ENCODE peak calls at places on chromosomes 5 and 9, in eight cellular contexts. Q is omental fat pad; N is germinal center; M is fibroblast of lung; T is AML-193; K is WTC11; I is naive thymus-derived CD8-positive, alpha-beta T cell; Z is small intestine. P is an unnamed sample.

GRCh38 chr5:160370713-160371034 is 248 bp upstream of the C1QTNF2 start:
- DNase-seq in Q (no peak), N (no peak), M (no peak), T (no peak), K (no peak), I (no peak), Z (no peak), P (no peak)

GRCh38 chr5:82873452-82873851 is 203.7 kb downstream of the TMEM167A start:
- DNase-seq in Q (no peak), N (no peak), M (no peak), T (no peak), K (no peak), I (no peak), Z (no peak), P (no peak)

GRCh38 chr9:8816361-8816760 is 1016.8 kb upstream of the DMAC1 start:
- DNase-seq in Q (no peak), N (no peak), M (no peak), T (no peak), K (no peak), I (no peak), Z (no peak), P (no peak)

GRCh38 chr5:177565046-177565445 is 10.7 kb upstream of the FAM193B start:
- DNase-seq in Q (no peak), N (no peak), M (no peak), T (no peak), K (no peak), I (no peak), Z (no peak), P (no peak)

GRCh38 chr5:1523480-1523792 is 324 bp downstream of the LPCAT1 start:
- DNase-seq in Q (no peak), N (peak), M (no peak), T (no peak), K (peak), I (peak), Z (no peak), P (no peak)

GRCh38 chr5:31187591-31187990 is 5.9 kb upstream of the CDH6 start:
- DNase-seq in Q (no peak), N (no peak), M (peak), T (no peak), K (no peak), I (no peak), Z (no peak), P (no peak)

GRCh38 chr5:33370135-33370472 is 70.7 kb upstream of the TARS1 start:
- DNase-seq in Q (no peak), N (no peak), M (peak), T (no peak), K (no peak), I (no peak), Z (no peak), P (no peak)

GRCh38 chr9:137167752-137168574 is 1.9 kb downstream of the LRRC26 start:
- DNase-seq in Q (no peak), N (no peak), M (no peak), T (no peak), K (peak), I (no peak), Z (peak), P (no peak)

GRCh38 chr9:109771084-109771483 is 8.9 kb upstream of the PALM2AKAP2 start:
- DNase-seq in Q (no peak), N (no peak), M (peak), T (no peak), K (peak), I (no peak), Z (no peak), P (no peak)

GRCh38 chr5:39177629-39177959 is 41.8 kb downstream of the FYB1 start:
- DNase-seq in Q (no peak), N (peak), M (no peak), T (peak), K (no peak), I (peak), Z (peak), P (peak)

GRCh38 chr5:146026307-146027010 is 78.9 kb downstream of the PLAC8L1 start:
- DNase-seq in Q (no peak), N (no peak), M (no peak), T (no peak), K (no peak), I (no peak), Z (no peak), P (no peak)

GRCh38 chr5:86507574-86507973 is 110.2 kb upstream of the COX7C start:
- DNase-seq in Q (no peak), N (no peak), M (no peak), T (no peak), K (no peak), I (no peak), Z (no peak), P (no peak)

GRCh38 chr9:79765466-79765865 is 193.7 kb downstream of the TLE4 start:
- DNase-seq in Q (no peak), N (no peak), M (peak), T (no peak), K (no peak), I (no peak), Z (no peak), P (no peak)

GRCh38 chr5:32505718-32506117 is 61.2 kb upstream of the ZFR start:
- DNase-seq in Q (no peak), N (no peak), M (peak), T (no peak), K (no peak), I (no peak), Z (no peak), P (no peak)

GRCh38 chr5:180097926-180098325 is 26.4 kb upstream of the RNF130 start:
- DNase-seq in Q (no peak), N (no peak), M (no peak), T (no peak), K (no peak), I (no peak), Z (no peak), P (no peak)

GRCh38 chr9:138063785-138064184 is 186.2 kb downstream of the CACNA1B start:
- DNase-seq in Q (no peak), N (no peak), M (no peak), T (no peak), K (no peak), I (no peak), Z (no peak), P (no peak)

GRCh38 chr9:108041551-108041950 is 552.0 kb upstream of the KLF4 start:
- DNase-seq in Q (no peak), N (no peak), M (peak), T (no peak), K (no peak), I (no peak), Z (no peak), P (no peak)

GRCh38 chr9:16825971-16826370 is 44.5 kb downstream of the BNC2 start:
- DNase-seq in Q (no peak), N (no peak), M (peak), T (no peak), K (no peak), I (no peak), Z (no peak), P (no peak)

GRCh38 chr9:84271004-84271886 is 69.3 kb downstream of the SLC28A3 start:
- DNase-seq in Q (no peak), N (peak), M (peak), T (no peak), K (peak), I (peak), Z (peak), P (peak)

GRCh38 chr5:9924614-9925013 is 294.5 kb upstream of the TAS2R1 start:
- DNase-seq in Q (no peak), N (no peak), M (peak), T (peak), K (no peak), I (no peak), Z (no peak), P (no peak)

GRCh38 chr5:56910123-56910951 is 941 bp downstream of the SETD9 start:
- DNase-seq in Q (no peak), N (no peak), M (peak), T (peak), K (peak), I (no peak), Z (no peak), P (no peak)

GRCh38 chr5:148374693-148375360 is 8.9 kb upstream of the FBXO38 start:
- DNase-seq in Q (no peak), N (peak), M (peak), T (peak), K (peak), I (no peak), Z (peak), P (no peak)

GRCh38 chr9:130537346-130538050 is 41.9 kb upstream of the FUBP3 start:
- DNase-seq in Q (no peak), N (no peak), M (peak), T (peak), K (no peak), I (no peak), Z (no peak), P (no peak)

GRCh38 chr5:112228672-112229071 is 190.4 kb downstream of the EPB41L4A start:
- DNase-seq in Q (no peak), N (no peak), M (peak), T (no peak), K (peak), I (no peak), Z (peak), P (no peak)

GRCh38 chr9:134585746-134586706 is 55.6 kb upstream of the COL5A1 start:
- DNase-seq in Q (no peak), N (no peak), M (peak), T (no peak), K (no peak), I (peak), Z (no peak), P (no peak)

GRCh38 chr9:97301974-97302373 is 5.5 kb upstream of the CCDC180 start:
- DNase-seq in Q (no peak), N (no peak), M (no peak), T (no peak), K (no peak), I (no peak), Z (no peak), P (no peak)

GRCh38 chr9:115328228-115328627 is 210.3 kb upstream of the TNC start:
- DNase-seq in Q (no peak), N (no peak), M (peak), T (no peak), K (no peak), I (no peak), Z (no peak), P (no peak)

GRCh38 chr5:55232194-55232984 is 1.0 kb downstream of the CCNO start:
- DNase-seq in Q (no peak), N (no peak), M (peak), T (no peak), K (peak), I (no peak), Z (no peak), P (no peak)

GRCh38 chr9:122348288-122348777 is 22.5 kb upstream of the PTGS1 start:
- DNase-seq in Q (no peak), N (no peak), M (no peak), T (no peak), K (no peak), I (no peak), Z (no peak), P (no peak)

GRCh38 chr5:75482482-75482881 is 28.9 kb downstream of the CERT1 start:
- DNase-seq in Q (no peak), N (no peak), M (no peak), T (no peak), K (no peak), I (no peak), Z (no peak), P (no peak)

GRCh38 chr5:162931501-162931900 is 505.9 kb upstream of the CCNG1 start:
- DNase-seq in Q (no peak), N (no peak), M (no peak), T (no peak), K (no peak), I (no peak), Z (no peak), P (no peak)

GRCh38 chr9:89493181-89493580 is 4.7 kb downstream of the SEMA4D start:
- DNase-seq in Q (no peak), N (no peak), M (no peak), T (no peak), K (no peak), I (no peak), Z (no peak), P (no peak)

GRCh38 chr5:159543326-159543725 is 213.0 kb upstream of the IL12B start:
- DNase-seq in Q (no peak), N (no peak), M (no peak), T (no peak), K (no peak), I (no peak), Z (no peak), P (no peak)

GRCh38 chr9:130927995-130928900 is 10.8 kb downstream of the FIBCD1 start:
- DNase-seq in Q (no peak), N (peak), M (peak), T (no peak), K (no peak), I (no peak), Z (peak), P (no peak)

GRCh38 chr5:94218374-94218773 is 400.0 kb downstream of the KIAA0825 start:
- DNase-seq in Q (no peak), N (no peak), M (peak), T (no peak), K (no peak), I (no peak), Z (no peak), P (no peak)

GRCh38 chr5:158802941-158803341 is 296.8 kb downstream of the EBF1 start:
- DNase-seq in Q (no peak), N (no peak), M (peak), T (no peak), K (no peak), I (no peak), Z (no peak), P (no peak)

P was measured in T-cell.